ENCODE peak calls at places on chromosomes 5 and 9, in six cellular contexts. W, P, T, A, M and B are unnamed samples. For H3K4me1, the result is how much of the 10 kb centered on the place peaks cover.

GRCh38 chr9:21744874-21745273 is 57.6 kb upstream of the MTAP start:
- DNase-seq in M (peak), P (no peak), T (no peak), W (no peak), A (no peak), B (no peak)

GRCh38 chr5:167573274-167574127 is 717.9 kb upstream of the WWC1 start:
- DNase-seq in P (no peak), W (no peak), A (no peak), T (no peak), M (peak), B (peak)

GRCh38 chr5:96329886-96330531 is 103.0 kb downstream of the PCSK1 start:
- DNase-seq in P (no peak), W (no peak), T (no peak), A (no peak), M (no peak), B (no peak)

GRCh38 chr9:25427898-25428297 is 250.3 kb downstream of the TUSC1 start:
- DNase-seq in P (no peak), W (no peak), M (no peak), T (no peak), A (peak), B (no peak)

GRCh38 chr9:120394058-120394669 is 185.8 kb downstream of the CDK5RAP2 start:
- DNase-seq in M (peak), W (no peak), P (no peak), A (no peak), T (no peak), B (no peak)

GRCh38 chr9:110251212-110251611 is 5.1 kb downstream of the TXN start:
- DNase-seq in M (no peak), A (no peak), W (no peak), T (no peak), P (no peak), B (no peak)

GRCh38 chr5:131156385-131156784 is 8.7 kb downstream of the HINT1 start:
- DNase-seq in A (no peak), P (no peak), W (no peak), T (no peak), M (no peak), B (no peak)

GRCh38 chr5:15326932-15327331 is 173.0 kb upstream of the FBXL7 start:
- DNase-seq in M (no peak), P (no peak), W (no peak), T (no peak), A (no peak), B (no peak)

GRCh38 chr9:2336055-2336454 is 285.5 kb upstream of the VLDLR start:
- DNase-seq in P (no peak), T (no peak), W (no peak), A (no peak), M (peak), B (peak)

GRCh38 chr9:7510209-7510608 is 289.4 kb downstream of the DMAC1 start:
- DNase-seq in M (no peak), P (no peak), W (no peak), T (no peak), A (no peak), B (no peak)

GRCh38 chr5:158837908-158838307 is 261.8 kb downstream of the EBF1 start:
- DNase-seq in P (no peak), M (no peak), T (no peak), A (no peak), W (no peak), B (no peak)

GRCh38 chr5:40983781-40984180 is 74.5 kb downstream of the C7 start:
- DNase-seq in A (no peak), T (no peak), M (peak), P (no peak), W (no peak), B (no peak)

GRCh38 chr9:34493972-34494535 is 28.7 kb downstream of the ENHO start:
- DNase-seq in T (peak), A (no peak), M (peak), P (peak), W (no peak), B (peak)

GRCh38 chr5:80961376-80962281 is 1.5 kb downstream of the RASGRF2 start:
- DNase-seq in T (no peak), A (no peak), W (no peak), P (no peak), M (peak), B (no peak)

GRCh38 chr5:68074633-68075032 is 140.9 kb upstream of the PIK3R1 start:
- DNase-seq in M (no peak), P (no peak), W (no peak), T (no peak), A (no peak), B (no peak)

GRCh38 chr5:134464988-134465855 is 53.5 kb upstream of the CDKN2AIPNL start:
- DNase-seq in W (no peak), A (peak), T (no peak), P (peak), M (no peak), B (no peak)

GRCh38 chr5:136079195-136079985 is 50.6 kb downstream of the TGFBI start:
- DNase-seq in P (no peak), T (no peak), W (no peak), A (no peak), M (no peak), B (peak)

GRCh38 chr9:122186301-122186700 is 26.6 kb downstream of the MORN5 start:
- DNase-seq in M (no peak), A (peak), P (peak), T (no peak), W (no peak), B (no peak)

GRCh38 chr9:103867886-103868285 is 226.2 kb upstream of the SMC2 start:
- DNase-seq in A (no peak), W (no peak), M (no peak), P (no peak), T (no peak), B (no peak)

GRCh38 chr5:150443242-150444075 is 6.1 kb downstream of the RPS14 start:
- DNase-seq in P (no peak), T (no peak), M (no peak), W (no peak), A (no peak), B (no peak)

GRCh38 chr9:76101945-76102344 is 211.5 kb downstream of the PCSK5 start:
- DNase-seq in A (no peak), M (no peak), W (no peak), P (no peak), T (no peak), B (no peak)

GRCh38 chr5:119357309-119357708 is 1.5 kb downstream of the TNFAIP8 start:
- DNase-seq in P (no peak), T (no peak), M (no peak), A (no peak), W (no peak), B (no peak)

GRCh38 chr5:119355636-119356383 is at the start of gene TNFAIP8:
- DNase-seq in W (no peak), A (peak), P (no peak), T (peak), M (peak), B (peak)

GRCh38 chr5:119357815-119358559 is 2.2 kb downstream of the TNFAIP8 start:
- DNase-seq in A (no peak), W (no peak), P (no peak), T (no peak), M (no peak), B (no peak)

GRCh38 chr5:119355244-119355635 is 579 bp upstream of the TNFAIP8 start:
- DNase-seq in M (no peak), P (no peak), A (peak), T (peak), W (no peak), B (no peak)

DNA sequence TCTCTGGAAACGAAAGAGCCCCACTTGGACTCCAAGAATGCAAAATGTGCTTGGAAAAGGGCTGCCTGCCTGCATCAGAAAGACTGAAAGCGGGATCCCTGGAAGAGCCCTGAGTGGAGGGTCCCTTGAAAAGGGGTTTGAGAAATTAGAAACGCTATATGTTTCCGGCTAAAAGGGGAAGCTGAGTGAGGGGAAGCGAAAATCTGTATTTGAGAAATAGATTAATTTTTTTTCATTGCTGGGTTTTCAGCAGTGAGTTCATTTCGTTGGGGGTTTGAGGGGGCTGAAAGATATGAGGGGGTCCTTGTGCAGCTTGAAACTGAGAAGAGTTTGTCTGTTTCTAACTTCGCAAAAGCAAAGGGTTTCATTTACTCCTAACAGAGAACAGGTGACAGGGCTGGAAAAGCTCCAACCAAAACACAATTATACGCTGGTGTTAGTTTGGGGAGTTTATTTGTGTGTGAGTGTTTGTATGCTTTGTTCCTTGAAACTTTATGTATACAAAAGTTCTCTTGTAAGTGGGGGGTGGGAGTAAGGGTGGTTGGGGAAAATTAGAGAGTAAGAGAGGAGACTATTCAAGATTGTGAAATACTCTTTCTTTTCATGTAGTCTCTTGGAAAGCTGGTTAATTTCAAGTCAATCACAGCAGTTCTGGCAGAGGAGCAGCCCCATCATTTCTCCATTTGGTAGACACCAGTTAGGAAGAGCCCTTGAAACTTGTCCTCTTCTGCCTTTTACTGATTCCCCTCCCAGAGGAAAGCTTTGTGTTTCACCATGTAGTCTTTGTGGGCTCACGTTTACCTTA is 767 bp downstream of the TNFAIP8 start:
- DNase-seq in W (no peak), M (no peak), P (no peak), T (no peak), A (no peak), B (no peak)
- H3K4me1 ChIP-seq in W (under half), M (under half), P (under half), T (under half), A (under half), B (under half)

DNA sequence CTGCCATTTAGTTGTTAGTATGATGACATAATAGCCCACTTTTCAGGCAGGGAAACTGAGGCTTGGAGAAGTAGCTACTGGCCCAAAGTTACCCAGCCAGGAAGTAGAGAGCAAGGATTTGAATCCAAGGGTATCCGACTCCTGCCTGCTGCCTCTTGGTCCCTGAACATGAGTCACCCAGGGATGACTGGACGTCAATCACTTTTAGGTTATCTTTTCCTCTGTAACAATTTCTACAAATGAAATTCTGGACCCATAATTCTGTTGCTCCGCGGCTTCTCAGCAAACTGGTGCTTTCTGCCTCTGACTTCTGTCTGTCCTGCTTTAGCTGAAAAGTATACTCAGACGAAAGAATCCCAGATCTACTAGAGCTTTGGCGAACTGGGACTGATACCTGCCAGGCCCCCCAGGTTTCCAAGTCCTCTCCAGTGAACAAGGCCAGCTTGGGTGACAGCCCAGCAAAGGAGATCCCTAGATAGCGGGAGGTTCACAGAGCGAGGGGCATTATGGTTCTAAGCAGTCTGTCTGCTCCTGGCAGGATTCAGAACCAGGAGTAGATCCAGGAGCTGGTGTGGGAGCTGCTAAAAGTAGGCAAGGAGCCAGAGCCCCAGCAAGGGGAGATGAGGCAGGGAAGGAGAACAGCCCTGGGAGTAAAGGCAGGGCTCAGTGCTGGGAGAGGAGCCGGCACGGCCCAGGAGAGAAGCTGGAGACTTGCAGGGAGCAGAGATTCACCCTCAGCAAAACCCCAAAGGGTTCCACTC is 20.6 kb downstream of the OLFML2A start:
- DNase-seq in M (peak), A (no peak), T (no peak), W (no peak), P (no peak), B (no peak)
- H3K4me1 ChIP-seq in M (under half), A (under half), T (half or more), W (under half), P (under half), B (under half)

GRCh38 chr9:131986089-131986488 is 93.6 kb downstream of the MED27 start:
- DNase-seq in M (no peak), A (no peak), P (no peak), T (no peak), W (no peak), B (no peak)
- H3K4me1 ChIP-seq in M (under half), A (under half), P (under half), T (under half), W (under half), B (under half)

GRCh38 chr9:72353455-72354116 is 11.4 kb downstream of the ZFAND5 start:
- DNase-seq in W (no peak), A (no peak), M (no peak), T (no peak), P (no peak), B (no peak)

GRCh38 chr9:72354704-72355103 is 10.3 kb downstream of the ZFAND5 start:
- DNase-seq in A (no peak), M (no peak), P (no peak), T (no peak), W (no peak), B (no peak)

GRCh38 chr9:72352911-72353388 is 12.1 kb downstream of the ZFAND5 start:
- DNase-seq in T (no peak), W (no peak), A (no peak), P (no peak), M (peak), B (no peak)

GRCh38 chr9:72355153-72355552 is 9.9 kb downstream of the ZFAND5 start:
- DNase-seq in P (no peak), W (no peak), T (no peak), A (no peak), M (no peak), B (no peak)

GRCh38 chr9:72356019-72356653 is 8.9 kb downstream of the ZFAND5 start:
- DNase-seq in M (no peak), W (no peak), A (no peak), P (no peak), T (no peak), B (peak)
- H3K4me1 ChIP-seq in M (under half), W (under half), A (half or more), P (under half), T (half or more), B (under half)

DNA sequence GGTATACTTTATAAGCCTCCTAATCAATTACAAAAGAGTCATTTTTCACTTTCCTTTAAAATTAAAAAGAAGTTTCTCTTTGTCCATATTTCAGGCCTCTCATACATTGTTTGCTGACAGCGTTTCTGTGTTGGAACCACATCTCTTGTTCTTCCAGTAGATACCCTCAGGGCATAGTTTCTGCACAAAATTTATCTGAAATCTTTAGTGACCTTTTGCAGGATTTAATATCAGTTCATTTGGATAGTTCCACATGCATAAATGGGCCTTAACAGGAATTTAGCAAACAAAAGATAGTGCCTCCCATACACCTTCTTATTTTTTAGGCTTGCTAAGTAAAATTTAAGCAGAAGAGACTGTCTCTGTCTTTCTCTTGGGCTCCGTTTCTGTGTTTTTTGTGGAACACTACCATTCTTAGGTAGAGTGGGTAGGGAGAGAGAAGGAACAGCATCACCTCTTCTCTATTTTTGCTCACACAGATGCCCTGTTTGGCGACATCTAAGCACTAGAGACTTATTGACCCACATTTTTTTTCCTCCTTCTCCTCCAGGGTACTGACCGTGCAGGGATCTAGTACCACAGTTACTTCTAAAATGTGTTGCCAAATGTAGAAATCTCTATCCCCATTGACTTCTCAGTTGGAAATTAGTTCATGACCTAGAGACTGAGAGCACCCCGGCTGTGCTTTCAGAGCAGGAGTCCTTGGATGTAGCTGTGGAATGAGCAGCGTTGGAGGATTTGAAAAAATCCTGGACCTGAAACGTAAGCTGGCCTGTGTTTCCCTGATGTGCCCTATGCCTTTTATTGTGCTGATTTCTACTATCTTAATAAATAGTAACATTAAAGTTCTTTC is 22.1 kb downstream of the ARHGAP26 start:
- DNase-seq in W (no peak), A (no peak), M (no peak), T (no peak), P (no peak), B (no peak)
- H3K4me1 ChIP-seq in W (under half), A (under half), M (under half), T (under half), P (under half), B (under half)